ENCODE peak calls at places on chromosomes 4 and X, in nine cellular contexts. Y is GM23248; S is RWPE2; T is astrocyte; C is stomach; X is cardiac muscle cell; M is CD4-positive, alpha-beta memory T cell; J is A549; A is right atrium auricular region. I is an unnamed sample. For H3K4me1, the result is how much of the 10 kb centered on the place peaks cover.

GRCh38 chr4:22552802-22553201 is 36.9 kb upstream of the ADGRA3 start:
- DNase-seq in Y (no peak), S (no peak), T (peak), C (no peak), X (no peak), M (no peak), J (no peak), A (no peak), I (no peak)

GRCh38 chrX:68433155-68433980 is at the start of gene OPHN1:
- DNase-seq in Y (peak), S (peak), T (peak), C (peak), X (peak), M (no peak), J (peak), A (peak), I (peak)

GRCh38 chr4:147707892-147708672 is 23.8 kb upstream of the ARHGAP10 start:
- DNase-seq in Y (peak), S (no peak), T (no peak), C (peak), X (peak), M (peak), J (peak), A (peak), I (peak)

GRCh38 chrX:48684134-48684533 is 535 bp downstream of the WAS start:
- DNase-seq in Y (no peak), S (no peak), T (no peak), C (no peak), X (no peak), M (no peak), J (no peak), A (no peak), I (no peak)

GRCh38 chr4:185520119-185520518 is 15.2 kb downstream of the PDLIM3 start:
- DNase-seq in Y (no peak), S (no peak), T (peak), C (no peak), X (peak), M (no peak), J (no peak), A (no peak), I (no peak)

GRCh38 chrX:113260474-113260873 is 419.8 kb upstream of the AMOT start:
- DNase-seq in Y (peak), S (no peak), T (no peak), C (no peak), X (no peak), M (no peak), J (no peak), A (no peak), I (no peak)

GRCh38 chr4:25973346-25973745 is 59.3 kb downstream of the SMIM20 start:
- DNase-seq in Y (no peak), S (no peak), T (no peak), C (no peak), X (no peak), M (no peak), J (no peak), A (no peak), I (no peak)

GRCh38 chr4:6764976-6765620 is 17.4 kb upstream of the KIAA0232 start:
- DNase-seq in Y (no peak), S (no peak), T (no peak), C (no peak), X (no peak), M (no peak), J (no peak), A (no peak), I (no peak)

GRCh38 chrX:119502727-119503483 is 34.7 kb downstream of the SLC25A5 start:
- DNase-seq in Y (peak), S (peak), T (peak), C (peak), X (no peak), M (peak), J (peak), A (no peak), I (no peak)

GRCh38 chr4:1790005-1790404 is 3.1 kb upstream of the FGFR3 start:
- DNase-seq in Y (no peak), S (no peak), T (no peak), C (no peak), X (no peak), M (no peak), J (no peak), A (no peak), I (no peak)

GRCh38 chr4:1789552-1789951 is 3.5 kb upstream of the FGFR3 start:
- DNase-seq in Y (no peak), S (no peak), T (no peak), C (no peak), X (no peak), M (no peak), J (no peak), A (no peak), I (no peak)

GRCh38 chr4:1787411-1788077 is 5.5 kb upstream of the FGFR3 start:
- DNase-seq in Y (no peak), S (no peak), T (no peak), C (no peak), X (no peak), M (no peak), J (no peak), A (no peak), I (no peak)

GRCh38 chr4:1786544-1787362 is 6.3 kb upstream of the FGFR3 start:
- DNase-seq in Y (no peak), S (no peak), T (no peak), C (no peak), X (no peak), M (no peak), J (no peak), A (no peak), I (no peak)

DNA sequence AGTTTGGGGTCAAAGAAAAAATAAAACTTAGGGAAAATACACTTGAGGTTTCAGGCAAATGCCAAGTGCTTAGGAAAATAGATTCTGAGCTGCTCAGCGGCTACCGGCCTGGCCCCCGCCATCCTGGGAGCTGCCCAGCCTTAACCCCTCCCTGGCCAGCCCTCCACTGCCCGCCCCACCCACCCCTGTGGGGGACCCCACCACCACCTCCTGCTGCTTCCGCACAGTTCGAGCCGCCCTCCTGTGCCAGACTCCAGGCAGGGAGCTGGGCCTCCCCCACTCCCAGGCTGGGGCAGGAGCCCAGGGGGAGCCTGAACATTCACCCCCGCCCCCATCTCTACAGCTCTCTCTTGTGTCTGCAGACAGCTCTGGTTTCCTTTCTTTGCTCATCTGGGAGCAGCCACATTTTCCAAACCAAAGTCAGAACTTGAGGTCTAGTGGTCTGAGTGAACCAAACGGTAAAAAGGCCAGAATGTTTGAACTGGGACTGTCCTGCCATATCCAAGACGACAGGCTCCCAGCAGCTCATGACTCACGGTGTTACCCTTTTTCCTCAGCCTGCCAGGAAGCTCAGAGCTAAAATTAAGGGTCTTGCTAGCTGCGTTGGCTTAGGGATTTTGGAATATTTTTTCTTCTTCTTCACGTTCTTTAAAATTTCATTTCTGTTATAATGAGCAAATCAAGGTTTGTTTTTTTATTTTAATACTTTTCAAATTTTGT is 4.7 kb upstream of the FGFR3 start:
- DNase-seq in Y (peak), S (no peak), T (no peak), C (no peak), X (no peak), M (no peak), J (no peak), A (no peak), I (no peak)
- H3K4me3 ChIP-seq in Y (no peak), S (no peak), T (no peak), C (no peak), X (no peak), M (no peak), J (no peak), A (no peak), I (no peak)

GRCh38 chr4:7818676-7819041 is 121.0 kb downstream of the AFAP1 start:
- DNase-seq in Y (no peak), S (no peak), T (peak), C (no peak), X (no peak), M (no peak), J (no peak), A (no peak), I (no peak)
- H3K27ac ChIP-seq in Y (peak), S (no peak), T (peak), C (no peak), X (peak), M (no peak), J (peak), A (peak), I (no peak)

DNA sequence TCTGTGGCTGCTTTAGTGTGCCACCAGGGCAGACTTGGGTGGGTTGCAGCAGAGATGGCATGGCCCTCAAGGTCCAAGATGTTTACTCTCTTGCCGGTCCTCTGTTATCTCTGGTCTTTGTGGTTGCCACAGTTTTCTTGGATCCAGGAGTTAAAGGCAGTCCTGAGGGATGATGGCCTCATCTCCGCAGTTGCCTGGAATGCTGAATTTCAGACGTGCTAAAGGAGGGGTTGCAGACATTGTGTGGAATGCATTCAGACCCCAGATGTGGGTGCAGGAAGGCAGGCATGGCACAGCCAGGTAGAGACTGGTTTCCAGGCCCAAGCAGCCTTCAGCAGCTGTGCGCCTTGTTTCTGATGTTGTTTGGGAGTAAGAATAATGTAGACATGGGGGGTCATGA is 64.4 kb downstream of the TBL1X start:
- DNase-seq in Y (no peak), S (no peak), T (no peak), C (no peak), X (no peak), M (no peak), J (no peak), A (no peak), I (no peak)
- H3K4me1 ChIP-seq in Y (under half), S (under half), T (under half), C (under half), X (under half), M (under half), J (under half), A (under half), I (under half)

GRCh38 chrX:11427082-11428033 is 134.1 kb downstream of the AMELX start:
- DNase-seq in Y (peak), S (no peak), T (no peak), C (peak), X (peak), M (no peak), J (no peak), A (no peak), I (peak)
- H3K4me3 ChIP-seq in Y (peak), S (peak), T (peak), C (peak), X (peak), M (no peak), J (no peak), A (peak), I (peak)

GRCh38 chr4:37685726-37686372 is 327 bp downstream of the RELL1 start:
- DNase-seq in Y (peak), S (peak), T (no peak), C (peak), X (peak), M (peak), J (peak), A (no peak), I (peak)

GRCh38 chr4:37689353-37689752 is 3.2 kb upstream of the RELL1 start:
- DNase-seq in Y (peak), S (no peak), T (no peak), C (no peak), X (no peak), M (no peak), J (no peak), A (no peak), I (no peak)

GRCh38 chr4:37687175-37687525 is 974 bp upstream of the RELL1 start:
- DNase-seq in Y (no peak), S (no peak), T (no peak), C (no peak), X (no peak), M (no peak), J (no peak), A (no peak), I (no peak)

GRCh38 chr4:37686373-37687174 is at the start of gene RELL1:
- DNase-seq in Y (peak), S (peak), T (peak), C (peak), X (peak), M (peak), J (peak), A (peak), I (peak)

GRCh38 chr4:37687666-37688065 is 1.5 kb upstream of the RELL1 start:
- DNase-seq in Y (no peak), S (no peak), T (no peak), C (no peak), X (no peak), M (no peak), J (no peak), A (no peak), I (no peak)
- H3K27ac ChIP-seq in Y (no peak), S (no peak), T (no peak), C (no peak), X (no peak), M (no peak), J (no peak), A (peak), I (peak)

GRCh38 chr4:75511841-75512240 is 2.4 kb downstream of the RCHY1 start:
- DNase-seq in Y (no peak), S (no peak), T (no peak), C (no peak), X (no peak), M (no peak), J (no peak), A (no peak), I (no peak)
- H3K4me1 ChIP-seq in Y (under half), S (under half), T (under half), C (half or more), X (under half), M (half or more), J (under half), A (under half), I (under half)

I was measured in tibial nerve.